ENCODE peak calls at places on chromosome 1, in five cellular contexts. L is A549, M is HepG2, G is K562, B is GM12878. F is an unnamed sample.

GRCh38 chr1:193674292-193674944 is 488.0 kb upstream of the B3GALT2 start:
- DNase-seq in L (no peak), M (no peak), G (no peak), B (no peak), F (no peak)

GRCh38 chr1:234533034-234533571 is 54.1 kb upstream of the TARBP1 start:
- DNase-seq in L (no peak), M (no peak), G (no peak), B (no peak), F (no peak)

GRCh38 chr1:17776426-17776825 is 21.3 kb downstream of the ACTL8 start:
- DNase-seq in L (no peak), M (no peak), G (no peak), B (no peak), F (peak)

GRCh38 chr1:10692401-10693021 is 103.9 kb downstream of the CASZ1 start:
- DNase-seq in L (peak), M (peak), G (peak), B (no peak), F (peak)

GRCh38 chr1:156816561-156817328 is at the start of gene SH2D2A:
- DNase-seq in L (no peak), M (no peak), G (peak), B (peak), F (no peak)

GRCh38 chr1:33420870-33421775 is 9.8 kb downstream of the PHC2 start:
- DNase-seq in L (no peak), M (no peak), G (no peak), B (no peak), F (no peak)

GRCh38 chr1:29311352-29312030 is 75.2 kb downstream of the PTPRU start:
- DNase-seq in L (no peak), M (no peak), G (no peak), B (no peak), F (no peak)

GRCh38 chr1:17075470-17076255 is 21.8 kb upstream of the SDHB start:
- DNase-seq in L (peak), M (peak), G (peak), B (no peak), F (no peak)

GRCh38 chr1:47582891-47583608 is 145.2 kb downstream of the FOXD2 start:
- DNase-seq in L (no peak), M (no peak), G (no peak), B (no peak), F (no peak)

GRCh38 chr1:179351281-179351680 is 14.5 kb upstream of the AXDND1 start:
- DNase-seq in L (no peak), M (no peak), G (no peak), B (no peak), F (no peak)

DNA sequence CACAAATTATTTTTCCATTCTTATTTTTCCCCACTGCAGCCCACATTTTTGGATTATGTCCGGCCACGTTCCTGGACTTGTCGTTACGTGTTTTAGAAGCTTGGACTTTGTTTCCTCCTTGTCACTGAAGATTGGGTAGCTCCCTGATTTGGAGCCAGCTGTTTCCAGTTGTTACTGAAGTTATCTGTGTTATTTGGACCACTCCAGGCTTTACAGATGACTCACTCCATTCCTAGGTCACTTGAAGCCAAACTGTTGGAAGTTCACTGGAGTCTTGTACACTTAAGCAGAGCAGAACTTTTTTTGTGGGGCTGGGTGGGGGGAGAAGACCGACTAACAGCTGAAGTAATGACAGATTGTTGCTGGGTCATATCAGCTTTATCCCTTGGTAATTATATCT is 12.2 kb upstream of the AXDND1 start:
- DNase-seq in L (no peak), M (no peak), G (no peak), B (no peak), F (no peak)
- TF ChIP-seq SMC3 in L (no peak), M (no peak), G (no peak), B (no peak), F (no peak)

DNA sequence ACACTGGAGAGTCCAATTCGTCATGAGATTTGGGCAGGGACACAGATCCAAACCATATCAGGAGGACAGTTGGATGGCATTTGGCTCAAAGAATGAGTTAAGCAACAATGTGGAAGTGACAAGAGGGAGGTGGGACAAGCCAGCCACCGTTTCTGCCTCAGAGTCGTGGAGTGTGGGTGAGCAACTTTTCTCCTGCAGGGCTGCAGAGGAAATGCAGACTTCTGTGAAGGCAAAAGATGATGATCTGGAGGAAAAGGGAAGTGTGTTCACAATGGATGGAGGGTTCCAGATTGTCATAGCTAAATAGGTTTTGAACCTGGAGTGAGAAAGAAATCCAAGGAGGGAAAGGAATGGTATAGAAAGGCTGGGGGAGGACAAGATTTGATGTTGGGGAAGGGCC is 16.4 kb upstream of the KANK4 start:
- DNase-seq in L (no peak), M (no peak), G (no peak), B (no peak), F (no peak)
- TF ChIP-seq CHD2 in L (no peak), M (no peak), G (no peak), B (no peak), F (no peak)

GRCh38 chr1:216614011-216614934 is 109.0 kb downstream of the ESRRG start:
- DNase-seq in L (no peak), M (no peak), G (no peak), B (no peak), F (no peak)
- TF ChIP-seq SMC3 in L (no peak), M (no peak), G (no peak), B (no peak), F (no peak)

GRCh38 chr1:110216844-110217444 is 6.8 kb downstream of the KCNC4 start:
- DNase-seq in L (no peak), M (no peak), G (no peak), B (no peak), F (no peak)

GRCh38 chr1:110215621-110216020 is 5.5 kb downstream of the KCNC4 start:
- DNase-seq in L (no peak), M (no peak), G (no peak), B (no peak), F (no peak)

GRCh38 chr1:110218137-110218536 is 8.0 kb downstream of the KCNC4 start:
- DNase-seq in L (no peak), M (no peak), G (no peak), B (no peak), F (no peak)

GRCh38 chr1:110214454-110215404 is 4.6 kb downstream of the KCNC4 start:
- DNase-seq in L (no peak), M (peak), G (no peak), B (no peak), F (peak)

GRCh38 chr1:110216116-110216515 is 6.0 kb downstream of the KCNC4 start:
- DNase-seq in L (no peak), M (no peak), G (no peak), B (no peak), F (no peak)
- TF ChIP-seq CHD2 in L (no peak), M (no peak), G (no peak), B (no peak), F (no peak)

DNA sequence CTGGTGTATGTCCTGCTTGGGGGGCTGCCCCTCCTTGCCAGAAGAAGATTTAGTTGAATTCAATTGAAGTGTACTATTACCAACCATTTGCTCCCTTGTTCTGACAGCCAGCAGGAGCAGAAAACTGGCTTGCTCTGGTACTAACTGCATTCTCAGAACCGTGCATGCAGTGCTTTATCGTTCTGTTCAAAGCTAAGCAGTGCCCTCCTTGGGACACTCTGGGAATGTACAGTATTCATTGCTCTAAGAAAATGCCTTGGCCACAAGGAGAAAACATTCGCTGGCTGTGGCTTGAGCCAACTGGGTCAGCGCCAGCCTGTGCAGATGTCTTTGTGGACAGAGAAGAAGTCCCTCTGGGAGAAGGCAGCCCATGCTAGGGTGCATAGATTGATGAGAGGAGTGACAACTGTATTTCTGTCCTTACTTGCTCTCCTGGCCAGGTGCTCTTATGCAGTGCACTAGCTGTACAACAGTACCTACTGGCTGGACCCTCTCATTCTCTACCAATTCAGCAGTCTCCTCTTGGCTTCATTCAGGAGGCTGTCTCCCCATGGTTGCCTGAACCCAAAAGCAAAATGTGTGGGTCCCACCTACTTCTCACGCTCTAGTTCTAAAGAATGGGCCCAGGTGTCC is 61.5 kb upstream of the DIRAS3 start:
- DNase-seq in L (peak), M (no peak), G (no peak), B (no peak), F (peak)
- TF ChIP-seq SMC3 in L (peak), M (peak), G (peak), B (peak), F (peak)

GRCh38 chr1:172670316-172670715 is 11.4 kb downstream of the FASLG start:
- DNase-seq in L (no peak), M (no peak), G (no peak), B (no peak), F (no peak)

GRCh38 chr1:172673761-172674160 is 14.9 kb downstream of the FASLG start:
- DNase-seq in L (no peak), M (no peak), G (no peak), B (no peak), F (no peak)

GRCh38 chr1:172669011-172669410 is 10.1 kb downstream of the FASLG start:
- DNase-seq in L (no peak), M (no peak), G (no peak), B (no peak), F (no peak)

GRCh38 chr1:172670791-172671190 is 11.9 kb downstream of the FASLG start:
- DNase-seq in L (no peak), M (no peak), G (no peak), B (no peak), F (no peak)

DNA sequence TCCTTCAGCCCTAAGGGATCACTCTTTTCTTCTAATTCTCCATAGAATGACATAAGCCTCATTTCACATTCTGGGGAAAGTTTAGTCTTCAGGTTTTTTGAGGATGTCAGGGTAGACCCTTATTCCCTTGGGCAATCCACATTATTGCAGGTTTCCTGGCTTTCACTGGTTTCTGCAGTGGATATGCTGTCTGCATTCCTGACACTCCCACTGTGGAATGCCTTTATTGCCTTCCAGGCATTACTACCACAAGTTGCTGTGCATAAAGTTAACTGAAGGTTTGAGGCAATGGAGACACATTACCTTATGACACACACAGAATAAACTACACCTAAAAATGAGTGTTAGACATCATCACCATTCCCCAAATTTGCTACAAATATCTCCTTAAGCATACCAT is 12.7 kb downstream of the FASLG start:
- DNase-seq in L (peak), M (no peak), G (no peak), B (no peak), F (no peak)
- TF ChIP-seq CHD2 in L (no peak), M (no peak), G (no peak), B (no peak), F (no peak)

F was measured in SK-N-SH.